ENCODE peak calls at places on chromosomes 7 and 10, in six cellular contexts. F is ELR; Z is CD4-positive, alpha-beta T cell; U is AG04450; P is stimulated activated naive CD8-positive, alpha-beta T cell treated with anti-CD3 and anti-CD28 coated beads, Interleukin-15, amount 100 ng/mL, for 72 hours; V is SW 1271. D is an unnamed sample.

GRCh38 chr10:133082685-133083421 is 4.9 kb upstream of the ADGRA1 start:
- DNase-seq in Z (no peak), F (no peak), V (no peak), U (no peak), P (no peak), D (no peak)

GRCh38 chr7:151901313-151901669 is 24.4 kb upstream of the PRKAG2 start:
- DNase-seq in Z (no peak), U (no peak), F (no peak), P (no peak), V (no peak), D (no peak)

GRCh38 chr7:142587578-142588191 is 161.6 kb upstream of the PRSS1 start:
- DNase-seq in U (no peak), V (peak; percentile 66), F (peak; percentile 83), Z (no peak), P (no peak), D (peak; percentile 70)

GRCh38 chr10:50358925-50359687 is 107.8 kb upstream of the ASAH2 start:
- DNase-seq in P (no peak), F (no peak), V (no peak), U (no peak), Z (no peak), D (no peak)

GRCh38 chr10:35307297-35307696 is 29.0 kb upstream of the CCNY start:
- DNase-seq in F (peak; percentile 57), V (no peak), P (no peak), U (no peak), Z (no peak), D (no peak)

GRCh38 chr7:101882595-101883564 is 65.5 kb downstream of the CUX1 start:
- DNase-seq in U (peak; percentile 100), V (peak; percentile 94), Z (no peak), F (peak; percentile 100), P (no peak), D (peak; percentile 93)

GRCh38 chr10:117439243-117439912 is 64.1 kb upstream of the PDZD8 start:
- DNase-seq in U (no peak), F (peak; percentile 86), V (no peak), Z (no peak), P (no peak), D (no peak)

GRCh38 chr7:132390705-132391104 is 185.6 kb downstream of the PLXNA4 start:
- DNase-seq in Z (no peak), P (no peak), V (no peak), F (peak; percentile 37), U (peak; percentile 6), D (peak; percentile 48)

GRCh38 chr7:72674394-72674793 is 153.6 kb downstream of the TYW1B start:
- DNase-seq in Z (no peak), U (no peak), V (no peak), F (no peak), P (no peak), D (no peak)

GRCh38 chr10:26733750-26734568 is 36.5 kb downstream of the PDSS1 start:
- DNase-seq in V (no peak), P (no peak), Z (no peak), F (no peak), U (no peak), D (no peak)

GRCh38 chr7:116812905-116813304 is 49.5 kb upstream of the CAPZA2 start:
- DNase-seq in P (no peak), Z (no peak), U (no peak), V (no peak), F (no peak), D (no peak)

GRCh38 chr7:19302731-19303130 is 157.5 kb upstream of the FERD3L start:
- DNase-seq in Z (no peak), P (no peak), U (no peak), F (no peak), V (no peak), D (no peak)

GRCh38 chr7:95245828-95246227 is 78.5 kb downstream of the PON1 start:
- DNase-seq in V (no peak), F (no peak), P (no peak), Z (no peak), U (no peak), D (no peak)

GRCh38 chr10:60312818-60313588 is 76.7 kb downstream of the ANK3 start:
- DNase-seq in U (no peak), Z (no peak), P (no peak), F (peak; percentile 89), V (no peak), D (peak; percentile 41)

GRCh38 chr7:155229548-155230168 is 68.0 kb upstream of the INSIG1 start:
- DNase-seq in V (no peak), U (no peak), F (no peak), Z (no peak), P (no peak), D (no peak)

GRCh38 chr10:34405611-34406462 is 409.3 kb downstream of the PARD3 start:
- DNase-seq in F (peak; percentile 72), P (no peak), V (no peak), U (no peak), Z (no peak), D (no peak)

GRCh38 chr10:46272863-46273415 is 13.9 kb upstream of the ANTXRL start:
- DNase-seq in V (no peak), F (no peak), U (no peak), Z (no peak), P (no peak), D (no peak)

GRCh38 chr7:115984105-115984504 is 46.5 kb downstream of the TFEC start:
- DNase-seq in F (peak; percentile 53), U (peak; percentile 6), V (no peak), Z (no peak), P (no peak), D (no peak)

GRCh38 chr10:74021248-74022055 is 23.5 kb downstream of the VCL start:
- DNase-seq in V (no peak), U (peak; percentile 74), F (peak; percentile 80), Z (no peak), P (no peak), D (peak; percentile 56)

D was measured in hepatic stellate cell.